ENCODE peak calls at places on chromosomes 11 and 22, in seven cellular contexts. One of them, this sample, is unnamed.

GRCh38 chr11:93986716-93987115 is 34.4 kb upstream of the HEPHL1 start:
- DNase-seq in Daoy: peak; percentile 17
- DNase-seq in naive thymus-derived CD8-positive, alpha-beta T cell: no peak
- DNase-seq in fibroblast of gingiva: peak; percentile 11
- DNase-seq in SK-N-DZ: no peak
- DNase-seq in psoas muscle: no peak
- DNase-seq in hippocampal formation: no peak
- DNase-seq in this sample: no peak

GRCh38 chr22:38262051-38262795 is 10.6 kb downstream of the TMEM184B start:
- DNase-seq in Daoy: peak; percentile 21
- DNase-seq in naive thymus-derived CD8-positive, alpha-beta T cell: peak; percentile 27
- DNase-seq in fibroblast of gingiva: no peak
- DNase-seq in SK-N-DZ: no peak
- DNase-seq in psoas muscle: peak; percentile 57
- DNase-seq in hippocampal formation: peak; percentile 52
- DNase-seq in this sample: peak; percentile 76

GRCh38 chr11:16793009-16793408 is 54.6 kb downstream of the C11orf58 start:
- DNase-seq in Daoy: no peak
- DNase-seq in naive thymus-derived CD8-positive, alpha-beta T cell: no peak
- DNase-seq in fibroblast of gingiva: no peak
- DNase-seq in SK-N-DZ: no peak
- DNase-seq in psoas muscle: no peak
- DNase-seq in hippocampal formation: no peak
- DNase-seq in this sample: no peak

GRCh38 chr11:12778506-12778905 is 104.3 kb downstream of the TEAD1 start:
- DNase-seq in Daoy: no peak
- DNase-seq in naive thymus-derived CD8-positive, alpha-beta T cell: no peak
- DNase-seq in fibroblast of gingiva: peak; percentile 59
- DNase-seq in SK-N-DZ: no peak
- DNase-seq in psoas muscle: no peak
- DNase-seq in hippocampal formation: no peak
- DNase-seq in this sample: no peak

GRCh38 chr11:35288311-35288710 is 131.0 kb downstream of the SLC1A2 start:
- DNase-seq in Daoy: no peak
- DNase-seq in naive thymus-derived CD8-positive, alpha-beta T cell: no peak
- DNase-seq in fibroblast of gingiva: peak; percentile 69
- DNase-seq in SK-N-DZ: no peak
- DNase-seq in psoas muscle: no peak
- DNase-seq in hippocampal formation: no peak
- DNase-seq in this sample: no peak

GRCh38 chr11:69498614-69499175 is 17.2 kb downstream of the LINC01488 start:
- DNase-seq in Daoy: no peak
- DNase-seq in naive thymus-derived CD8-positive, alpha-beta T cell: no peak
- DNase-seq in fibroblast of gingiva: no peak
- DNase-seq in SK-N-DZ: no peak
- DNase-seq in psoas muscle: no peak
- DNase-seq in hippocampal formation: no peak
- DNase-seq in this sample: peak; percentile 20

GRCh38 chr11:57792870-57793269 is 31.3 kb downstream of the CTNND1 start:
- DNase-seq in Daoy: peak; percentile 28
- DNase-seq in naive thymus-derived CD8-positive, alpha-beta T cell: no peak
- DNase-seq in fibroblast of gingiva: no peak
- DNase-seq in SK-N-DZ: no peak
- DNase-seq in psoas muscle: no peak
- DNase-seq in hippocampal formation: peak; percentile 33
- DNase-seq in this sample: no peak

GRCh38 chr11:7448126-7448525 is 37.2 kb upstream of the OLFML1 start:
- DNase-seq in Daoy: no peak
- DNase-seq in naive thymus-derived CD8-positive, alpha-beta T cell: no peak
- DNase-seq in fibroblast of gingiva: no peak
- DNase-seq in SK-N-DZ: no peak
- DNase-seq in psoas muscle: no peak
- DNase-seq in hippocampal formation: no peak
- DNase-seq in this sample: no peak

GRCh38 chr11:36278531-36279245 is 10.5 kb downstream of the COMMD9 start:
- DNase-seq in Daoy: no peak
- DNase-seq in naive thymus-derived CD8-positive, alpha-beta T cell: no peak
- DNase-seq in fibroblast of gingiva: no peak
- DNase-seq in SK-N-DZ: no peak
- DNase-seq in psoas muscle: no peak
- DNase-seq in hippocampal formation: no peak
- DNase-seq in this sample: no peak

GRCh38 chr11:122229611-122230386 is 113.8 kb upstream of the BLID start:
- DNase-seq in Daoy: no peak
- DNase-seq in naive thymus-derived CD8-positive, alpha-beta T cell: no peak
- DNase-seq in fibroblast of gingiva: no peak
- DNase-seq in SK-N-DZ: no peak
- DNase-seq in psoas muscle: no peak
- DNase-seq in hippocampal formation: peak; percentile 32
- DNase-seq in this sample: no peak

GRCh38 chr22:19811811-19812771 is 42.6 kb downstream of the GNB1L start:
- DNase-seq in Daoy: no peak
- DNase-seq in naive thymus-derived CD8-positive, alpha-beta T cell: no peak
- DNase-seq in fibroblast of gingiva: no peak
- DNase-seq in SK-N-DZ: no peak
- DNase-seq in psoas muscle: no peak
- DNase-seq in hippocampal formation: no peak
- DNase-seq in this sample: peak; percentile 14

GRCh38 chr11:19872526-19873135 is 160.0 kb downstream of the NAV2 start:
- DNase-seq in Daoy: no peak
- DNase-seq in naive thymus-derived CD8-positive, alpha-beta T cell: no peak
- DNase-seq in fibroblast of gingiva: no peak
- DNase-seq in SK-N-DZ: no peak
- DNase-seq in psoas muscle: no peak
- DNase-seq in hippocampal formation: no peak
- DNase-seq in this sample: no peak

GRCh38 chr11:26946209-26946828 is 47.6 kb upstream of the FIBIN start:
- DNase-seq in Daoy: peak; percentile 14
- DNase-seq in naive thymus-derived CD8-positive, alpha-beta T cell: no peak
- DNase-seq in fibroblast of gingiva: peak; percentile 85
- DNase-seq in SK-N-DZ: no peak
- DNase-seq in psoas muscle: no peak
- DNase-seq in hippocampal formation: no peak
- DNase-seq in this sample: no peak

GRCh38 chr22:43147821-43148220 is 3.5 kb upstream of the TSPO start:
- DNase-seq in Daoy: no peak
- DNase-seq in naive thymus-derived CD8-positive, alpha-beta T cell: no peak
- DNase-seq in fibroblast of gingiva: no peak
- DNase-seq in SK-N-DZ: no peak
- DNase-seq in psoas muscle: no peak
- DNase-seq in hippocampal formation: no peak
- DNase-seq in this sample: no peak

GRCh38 chr11:76797341-76798201 is 14.4 kb downstream of the TSKU start:
- DNase-seq in Daoy: no peak
- DNase-seq in naive thymus-derived CD8-positive, alpha-beta T cell: no peak
- DNase-seq in fibroblast of gingiva: no peak
- DNase-seq in SK-N-DZ: no peak
- DNase-seq in psoas muscle: no peak
- DNase-seq in hippocampal formation: no peak
- DNase-seq in this sample: no peak

GRCh38 chr11:9765320-9766101 is 101.6 kb downstream of the SWAP70 start:
- DNase-seq in Daoy: peak; percentile 63
- DNase-seq in naive thymus-derived CD8-positive, alpha-beta T cell: no peak
- DNase-seq in fibroblast of gingiva: peak; percentile 99
- DNase-seq in SK-N-DZ: peak; percentile 95
- DNase-seq in psoas muscle: peak; percentile 80
- DNase-seq in hippocampal formation: no peak
- DNase-seq in this sample: no peak

GRCh38 chr11:132579686-132580085 is 952.6 kb downstream of the OPCML start:
- DNase-seq in Daoy: no peak
- DNase-seq in naive thymus-derived CD8-positive, alpha-beta T cell: no peak
- DNase-seq in fibroblast of gingiva: no peak
- DNase-seq in SK-N-DZ: no peak
- DNase-seq in psoas muscle: no peak
- DNase-seq in hippocampal formation: no peak
- DNase-seq in this sample: no peak

GRCh38 chr22:38981005-38981658 is 1.0 kb upstream of the APOBEC3B start:
- DNase-seq in Daoy: peak; percentile 75
- DNase-seq in naive thymus-derived CD8-positive, alpha-beta T cell: no peak
- DNase-seq in fibroblast of gingiva: no peak
- DNase-seq in SK-N-DZ: no peak
- DNase-seq in psoas muscle: no peak
- DNase-seq in hippocampal formation: no peak
- DNase-seq in this sample: peak; percentile 37

GRCh38 chr11:67409781-67410368 is 5.6 kb upstream of the CARNS1 start:
- DNase-seq in Daoy: no peak
- DNase-seq in naive thymus-derived CD8-positive, alpha-beta T cell: no peak
- DNase-seq in fibroblast of gingiva: no peak
- DNase-seq in SK-N-DZ: no peak
- DNase-seq in psoas muscle: no peak
- DNase-seq in hippocampal formation: no peak
- DNase-seq in this sample: no peak

GRCh38 chr22:39763276-39763675 is 130.3 kb downstream of the ENTHD1 start:
- DNase-seq in Daoy: no peak
- DNase-seq in naive thymus-derived CD8-positive, alpha-beta T cell: no peak
- DNase-seq in fibroblast of gingiva: no peak
- DNase-seq in SK-N-DZ: no peak
- DNase-seq in psoas muscle: no peak
- DNase-seq in hippocampal formation: no peak
- DNase-seq in this sample: no peak

This sample was measured in right lobe of liver.